ENCODE peak calls at places on chromosome 5, in six cellular contexts. One of them, this sample, is unnamed.

GRCh38 chr5:80414113-80414512 is 6.2 kb downstream of the ZFYVE16 start:
- DNase-seq in HCT116: no peak
- DNase-seq in K562: no peak
- DNase-seq in GM12891: no peak
- DNase-seq in GM12878: no peak
- DNase-seq in sigmoid colon: no peak
- DNase-seq in this sample: no peak

GRCh38 chr5:157100140-157100679 is 8.6 kb downstream of the HAVCR2 start:
- DNase-seq in HCT116: no peak
- DNase-seq in K562: no peak
- DNase-seq in GM12891: no peak
- DNase-seq in GM12878: peak
- DNase-seq in sigmoid colon: no peak
- DNase-seq in this sample: no peak

GRCh38 chr5:155530046-155530445 is 516.5 kb downstream of the KIF4B start:
- DNase-seq in HCT116: no peak
- DNase-seq in K562: no peak
- DNase-seq in GM12891: no peak
- DNase-seq in GM12878: no peak
- DNase-seq in sigmoid colon: no peak
- DNase-seq in this sample: no peak

GRCh38 chr5:112656456-112656855 is 81.2 kb upstream of the APC start:
- DNase-seq in HCT116: no peak
- DNase-seq in K562: no peak
- DNase-seq in GM12891: no peak
- DNase-seq in GM12878: no peak
- DNase-seq in sigmoid colon: no peak
- DNase-seq in this sample: no peak

GRCh38 chr5:57438162-57438561 is 44.4 kb downstream of the ACTBL2 start:
- DNase-seq in HCT116: no peak
- DNase-seq in K562: no peak
- DNase-seq in GM12891: no peak
- DNase-seq in GM12878: no peak
- DNase-seq in sigmoid colon: no peak
- DNase-seq in this sample: peak

GRCh38 chr5:144276034-144276822 is 105.6 kb downstream of the KCTD16 start:
- DNase-seq in HCT116: no peak
- DNase-seq in K562: no peak
- DNase-seq in GM12891: no peak
- DNase-seq in GM12878: no peak
- DNase-seq in sigmoid colon: no peak
- DNase-seq in this sample: no peak

GRCh38 chr5:60649288-60649917 is 50.6 kb downstream of the DEPDC1B start:
- DNase-seq in HCT116: peak
- DNase-seq in K562: peak
- DNase-seq in GM12891: no peak
- DNase-seq in GM12878: peak
- DNase-seq in sigmoid colon: no peak
- DNase-seq in this sample: peak

GRCh38 chr5:170056561-170057267 is 49.0 kb upstream of the FOXI1 start:
- DNase-seq in HCT116: no peak
- DNase-seq in K562: no peak
- DNase-seq in GM12891: no peak
- DNase-seq in GM12878: no peak
- DNase-seq in sigmoid colon: no peak
- DNase-seq in this sample: peak

GRCh38 chr5:53378590-53379247 is 101.7 kb upstream of the FST start:
- DNase-seq in HCT116: no peak
- DNase-seq in K562: no peak
- DNase-seq in GM12891: no peak
- DNase-seq in GM12878: no peak
- DNase-seq in sigmoid colon: no peak
- DNase-seq in this sample: peak

GRCh38 chr5:114790403-114790792 is 379.3 kb downstream of the TRIM36 start:
- DNase-seq in HCT116: no peak
- DNase-seq in K562: no peak
- DNase-seq in GM12891: no peak
- DNase-seq in GM12878: no peak
- DNase-seq in sigmoid colon: no peak
- DNase-seq in this sample: no peak

GRCh38 chr5:111737716-111738115 is 19.3 kb downstream of the NREP start:
- DNase-seq in HCT116: no peak
- DNase-seq in K562: no peak
- DNase-seq in GM12891: no peak
- DNase-seq in GM12878: no peak
- DNase-seq in sigmoid colon: no peak
- DNase-seq in this sample: no peak

GRCh38 chr5:171418316-171418981 is 998 bp upstream of the FGF18 start:
- DNase-seq in HCT116: peak
- DNase-seq in K562: peak
- DNase-seq in GM12891: peak
- DNase-seq in GM12878: no peak
- DNase-seq in sigmoid colon: peak
- DNase-seq in this sample: peak

GRCh38 chr5:136686192-136686872 is 321.0 kb upstream of the TRPC7 start:
- DNase-seq in HCT116: no peak
- DNase-seq in K562: no peak
- DNase-seq in GM12891: no peak
- DNase-seq in GM12878: no peak
- DNase-seq in sigmoid colon: no peak
- DNase-seq in this sample: peak

GRCh38 chr5:143733635-143734341 is 78.2 kb upstream of the HMHB1 start:
- DNase-seq in HCT116: no peak
- DNase-seq in K562: no peak
- DNase-seq in GM12891: no peak
- DNase-seq in GM12878: no peak
- DNase-seq in sigmoid colon: no peak
- DNase-seq in this sample: no peak

GRCh38 chr5:125375143-125375542 is 628.7 kb upstream of the ZNF608 start:
- DNase-seq in HCT116: no peak
- DNase-seq in K562: no peak
- DNase-seq in GM12891: no peak
- DNase-seq in GM12878: no peak
- DNase-seq in sigmoid colon: no peak
- DNase-seq in this sample: no peak

GRCh38 chr5:150236313-150236712 is 46.5 kb downstream of the SLC6A7 start:
- DNase-seq in HCT116: no peak
- DNase-seq in K562: no peak
- DNase-seq in GM12891: no peak
- DNase-seq in GM12878: no peak
- DNase-seq in sigmoid colon: no peak
- DNase-seq in this sample: no peak

GRCh38 chr5:110702704-110703103 is 23.8 kb downstream of the TMEM232 start:
- DNase-seq in HCT116: no peak
- DNase-seq in K562: no peak
- DNase-seq in GM12891: no peak
- DNase-seq in GM12878: no peak
- DNase-seq in sigmoid colon: no peak
- DNase-seq in this sample: no peak

GRCh38 chr5:110703481-110703880 is 23.0 kb downstream of the TMEM232 start:
- DNase-seq in HCT116: no peak
- DNase-seq in K562: no peak
- DNase-seq in GM12891: no peak
- DNase-seq in GM12878: no peak
- DNase-seq in sigmoid colon: no peak
- DNase-seq in this sample: no peak

GRCh38 chr5:110705349-110705748 is 21.1 kb downstream of the TMEM232 start:
- DNase-seq in HCT116: no peak
- DNase-seq in K562: no peak
- DNase-seq in GM12891: no peak
- DNase-seq in GM12878: no peak
- DNase-seq in sigmoid colon: no peak
- DNase-seq in this sample: no peak

DNA sequence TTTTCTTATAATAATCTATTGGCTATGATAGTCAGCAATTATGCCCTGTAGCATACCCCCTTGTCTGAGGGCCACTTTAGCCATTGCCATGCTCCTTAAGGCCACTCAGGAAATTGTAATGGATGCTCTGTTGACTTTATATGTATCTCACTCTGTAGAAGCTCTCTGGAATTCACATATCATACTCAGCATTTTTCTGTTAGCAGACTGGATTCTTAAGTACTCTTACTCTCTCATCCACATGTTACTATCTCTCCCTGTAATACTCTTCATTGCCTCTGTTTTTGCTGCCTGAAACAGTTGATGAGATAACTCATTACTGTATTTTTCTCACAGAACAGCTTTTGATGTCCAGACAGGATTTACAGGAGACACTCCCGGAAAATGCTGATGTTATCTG is 24.2 kb downstream of the TMEM232 start:
- DNase-seq in HCT116: no peak
- DNase-seq in K562: no peak
- DNase-seq in GM12891: no peak
- DNase-seq in GM12878: no peak
- DNase-seq in sigmoid colon: no peak
- DNase-seq in this sample: no peak
- TF ChIP-seq POLR2AphosphoS5 in HCT116: no peak
- TF ChIP-seq POLR2AphosphoS5 in K562: no peak
- TF ChIP-seq POLR2AphosphoS5 in GM12891: no peak
- TF ChIP-seq POLR2AphosphoS5 in GM12878: no peak
- TF ChIP-seq POLR2AphosphoS5 in sigmoid colon: no peak
- TF ChIP-seq POLR2AphosphoS5 in this sample: no peak

DNA sequence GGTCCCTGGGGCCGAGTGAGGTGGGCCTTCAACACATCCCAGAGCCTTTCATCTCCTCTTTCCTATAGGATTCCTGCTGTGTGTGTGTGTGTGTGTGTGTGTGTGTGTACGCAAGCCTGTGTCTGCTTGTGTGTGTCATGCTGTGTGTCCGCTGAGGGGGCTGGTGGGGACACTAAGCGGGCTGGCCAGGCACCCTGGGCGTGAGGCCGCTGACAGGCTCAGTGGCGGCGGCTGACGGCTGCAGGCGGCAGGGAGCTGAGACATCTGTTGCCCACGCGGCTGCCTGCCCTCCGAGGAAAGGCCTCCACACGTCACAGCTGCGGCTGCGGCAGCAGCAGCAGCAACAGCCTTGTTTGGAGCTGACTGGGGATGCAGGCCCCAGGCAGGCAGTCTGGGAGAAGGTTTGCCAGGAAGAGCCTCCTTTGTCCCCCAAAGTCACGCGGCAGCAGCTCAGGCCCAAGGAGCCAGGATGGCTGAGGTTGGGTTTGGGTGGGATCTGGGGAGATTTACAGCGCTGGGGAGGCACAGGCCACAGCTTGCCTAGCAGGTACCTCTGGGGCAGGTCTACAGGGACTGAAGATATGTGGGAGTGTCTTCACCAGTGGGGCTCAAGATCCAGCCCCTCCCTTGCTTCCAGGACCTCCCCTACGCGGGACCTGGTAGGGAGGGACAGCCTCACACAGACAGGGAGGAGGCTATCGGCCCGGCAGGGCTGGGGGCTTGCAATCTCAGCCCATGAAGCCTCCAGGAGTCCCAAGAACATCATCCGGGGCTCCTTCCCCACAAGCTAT is 1.8 kb downstream of the PDLIM4 start:
- DNase-seq in HCT116: no peak
- DNase-seq in K562: peak
- DNase-seq in GM12891: no peak
- DNase-seq in GM12878: no peak
- DNase-seq in sigmoid colon: peak
- DNase-seq in this sample: peak
- TF ChIP-seq POLR2A in HCT116: no peak
- TF ChIP-seq POLR2A in K562: no peak
- TF ChIP-seq POLR2A in GM12891: no peak
- TF ChIP-seq POLR2A in GM12878: no peak
- TF ChIP-seq POLR2A in sigmoid colon: peak
- TF ChIP-seq POLR2A in this sample: peak

DNA sequence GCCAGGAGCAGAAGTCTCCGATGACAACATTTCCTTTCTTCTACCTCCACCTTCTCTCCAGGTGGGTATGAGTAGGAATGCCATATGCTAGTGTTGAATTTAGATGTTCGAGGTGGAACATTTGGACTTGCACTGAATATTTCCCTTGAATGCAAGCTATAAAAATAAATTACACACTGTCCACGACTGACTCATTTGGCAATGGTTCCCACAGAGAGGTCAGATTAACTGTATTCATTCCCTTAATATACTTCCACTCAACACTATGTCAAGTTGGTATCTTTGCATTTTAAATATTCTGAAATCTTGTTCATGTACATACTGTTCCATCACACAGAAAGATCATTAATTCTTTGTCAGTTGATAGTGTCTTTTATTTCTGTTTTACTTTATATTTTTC is 222.6 kb upstream of the PIK3R1 start:
- DNase-seq in HCT116: no peak
- DNase-seq in K562: no peak
- DNase-seq in GM12891: no peak
- DNase-seq in GM12878: no peak
- DNase-seq in sigmoid colon: no peak
- DNase-seq in this sample: peak
- TF ChIP-seq POLR2AphosphoS5 in HCT116: no peak
- TF ChIP-seq POLR2AphosphoS5 in K562: no peak
- TF ChIP-seq POLR2AphosphoS5 in GM12891: no peak
- TF ChIP-seq POLR2AphosphoS5 in GM12878: no peak
- TF ChIP-seq POLR2AphosphoS5 in sigmoid colon: no peak
- TF ChIP-seq POLR2AphosphoS5 in this sample: no peak

GRCh38 chr5:43602456-43602817 is 543 bp upstream of the NNT start:
- DNase-seq in HCT116: no peak
- DNase-seq in K562: peak
- DNase-seq in GM12891: peak
- DNase-seq in GM12878: no peak
- DNase-seq in sigmoid colon: peak
- DNase-seq in this sample: peak

GRCh38 chr5:43601454-43602260 is 1.3 kb upstream of the NNT start:
- DNase-seq in HCT116: no peak
- DNase-seq in K562: no peak
- DNase-seq in GM12891: no peak
- DNase-seq in GM12878: peak
- DNase-seq in sigmoid colon: no peak
- DNase-seq in this sample: peak

GRCh38 chr5:43603535-43604363 is 769 bp downstream of the NNT start:
- DNase-seq in HCT116: no peak
- DNase-seq in K562: peak
- DNase-seq in GM12891: peak
- DNase-seq in GM12878: peak
- DNase-seq in sigmoid colon: peak
- DNase-seq in this sample: peak

GRCh38 chr5:43604699-43605098 is 1.7 kb downstream of the NNT start:
- DNase-seq in HCT116: no peak
- DNase-seq in K562: no peak
- DNase-seq in GM12891: no peak
- DNase-seq in GM12878: no peak
- DNase-seq in sigmoid colon: no peak
- DNase-seq in this sample: no peak

DNA sequence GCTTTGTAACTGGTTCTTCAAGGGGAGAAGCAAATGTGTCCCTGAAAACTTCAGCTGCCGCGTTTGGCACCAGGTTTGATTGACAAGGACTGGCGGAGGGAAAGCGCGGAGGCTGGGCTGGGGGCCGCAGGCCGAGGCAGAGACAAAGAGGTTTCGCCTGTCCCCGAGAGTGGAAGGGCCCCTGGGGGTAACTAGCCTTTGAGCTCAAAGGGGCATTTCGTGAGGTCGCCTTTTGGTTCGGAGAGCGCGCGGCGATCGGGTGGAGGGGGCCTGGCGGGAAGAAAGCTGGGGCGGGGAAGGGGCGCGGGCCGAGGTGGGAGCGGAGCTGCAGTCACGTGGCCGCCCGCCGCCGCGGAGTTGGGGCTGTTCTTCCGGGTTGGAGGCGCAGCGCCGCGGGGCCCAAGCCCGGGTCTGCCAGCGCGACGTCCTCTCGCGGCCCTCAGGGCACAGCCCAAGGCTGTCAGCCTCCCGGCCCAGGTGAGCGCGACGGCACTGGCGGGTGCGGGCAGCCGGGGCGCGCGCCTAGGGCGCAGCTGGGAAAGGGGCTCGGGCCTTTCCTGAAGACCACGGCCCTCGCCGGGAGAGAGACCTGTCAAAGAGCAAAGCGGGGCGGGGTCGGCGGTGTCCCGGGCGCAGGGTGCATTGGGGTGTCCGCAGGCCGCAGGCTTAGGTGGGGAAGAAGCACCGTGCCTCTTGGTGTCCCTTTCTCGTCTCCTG is at the start of gene NNT:
- DNase-seq in HCT116: no peak
- DNase-seq in K562: peak
- DNase-seq in GM12891: peak
- DNase-seq in GM12878: no peak
- DNase-seq in sigmoid colon: peak
- DNase-seq in this sample: peak
- TF ChIP-seq POLR2A in HCT116: no peak
- TF ChIP-seq POLR2A in K562: peak
- TF ChIP-seq POLR2A in GM12891: peak
- TF ChIP-seq POLR2A in GM12878: peak
- TF ChIP-seq POLR2A in sigmoid colon: no peak
- TF ChIP-seq POLR2A in this sample: no peak

This sample was measured in endothelial cell of umbilical vein.